ENCODE peak calls at places on chromosomes 5 and 9, in six cellular contexts. S is cardiac muscle cell, C is K562, H is endodermal cell, L is right atrium auricular region, W is sigmoid colon. Z is an unnamed sample. For H3K36me3 and H3K27me3, the result is how much of the 10 kb centered on the place peaks cover.

GRCh38 chr5:126490167-126490937 is 67.1 kb downstream of the GRAMD2B start:
- DNase-seq in S (no peak), C (no peak), H (peak), L (no peak), W (peak), Z (peak)

GRCh38 chr5:76983468-76983867 is 30.6 kb downstream of the CRHBP start:
- DNase-seq in S (no peak), C (no peak), H (no peak), L (no peak), W (no peak), Z (no peak)

GRCh38 chr9:133184971-133185370 is 21.3 kb upstream of the GBGT1 start:
- DNase-seq in S (peak), C (peak), H (no peak), L (no peak), W (peak), Z (peak)

GRCh38 chr5:122756263-122756911 is 18.5 kb upstream of the SNX2 start:
- DNase-seq in S (no peak), C (no peak), H (no peak), L (no peak), W (no peak), Z (no peak)

GRCh38 chr9:130117816-130118632 is 54.2 kb upstream of the NCS1 start:
- DNase-seq in S (no peak), C (no peak), H (no peak), L (peak), W (peak), Z (peak)

GRCh38 chr9:81636280-81636653 is 53.1 kb downstream of the TLE1 start:
- DNase-seq in S (no peak), C (no peak), H (no peak), L (no peak), W (no peak), Z (no peak)

GRCh38 chr5:161093105-161093504 is 241.1 kb upstream of the ATP10B start:
- DNase-seq in S (no peak), C (no peak), H (peak), L (no peak), W (no peak), Z (no peak)

GRCh38 chr9:37582548-37583157 is 6.5 kb upstream of the FBXO10 start:
- DNase-seq in S (peak), C (peak), H (no peak), L (no peak), W (no peak), Z (no peak)

GRCh38 chr5:73692166-73692640 is 66.2 kb downstream of the ARHGEF28 start:
- DNase-seq in S (no peak), C (no peak), H (no peak), L (no peak), W (no peak), Z (no peak)

GRCh38 chr5:110625376-110625999 is 101.0 kb downstream of the TMEM232 start:
- DNase-seq in S (peak), C (no peak), H (no peak), L (no peak), W (no peak), Z (peak)

GRCh38 chr5:16668194-16668593 is 51.4 kb upstream of the RETREG1 start:
- DNase-seq in S (no peak), C (no peak), H (no peak), L (no peak), W (no peak), Z (no peak)

DNA sequence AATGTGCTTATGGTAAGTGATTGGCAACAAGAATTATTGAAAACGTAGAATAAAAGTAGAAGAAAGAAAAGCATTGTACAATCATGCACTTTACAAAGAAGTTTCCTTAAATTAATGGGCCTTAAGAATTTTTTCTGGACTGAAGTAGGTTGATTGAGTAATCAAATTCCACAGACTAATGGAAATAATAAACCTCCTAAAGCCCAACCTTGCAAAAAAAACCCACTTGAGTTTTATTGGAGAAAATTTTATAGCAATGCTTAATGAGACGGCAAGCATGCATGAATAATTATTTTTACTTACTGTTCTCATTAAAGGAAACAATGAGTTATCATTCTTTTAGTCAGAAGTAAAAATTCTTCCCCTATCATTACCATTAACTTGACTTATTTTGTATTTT is 676.1 kb upstream of the C9orf72 start:
- DNase-seq in S (no peak), C (no peak), H (no peak), L (no peak), W (no peak), Z (no peak)
- H3K4me3 ChIP-seq in S (no peak), C (no peak), H (no peak), L (no peak), W (no peak), Z (no peak)

GRCh38 chr5:149251546-149251945 is 20.1 kb upstream of the AFAP1L1 start:
- DNase-seq in S (no peak), C (no peak), H (no peak), L (no peak), W (no peak), Z (no peak)
- H3K36me3 ChIP-seq in S (under half), C (under half), H (under half), L (half or more), W (under half), Z (under half)

DNA sequence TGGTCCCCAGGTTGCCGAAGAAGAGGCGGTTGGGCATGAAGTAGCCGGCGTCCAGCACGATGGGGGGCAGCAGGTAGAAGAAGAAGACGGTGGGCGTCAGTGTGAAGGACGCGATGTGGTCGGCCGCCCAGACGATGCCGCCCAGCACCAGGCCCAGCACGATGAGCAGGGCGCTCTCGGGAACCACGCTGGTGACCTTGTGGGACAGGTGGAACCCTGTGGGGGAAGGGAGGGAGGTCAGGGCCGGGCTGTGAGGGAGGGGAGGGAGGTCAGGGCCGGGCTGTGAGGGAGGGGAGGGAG is 32.4 kb downstream of the SLC9A3 start:
- DNase-seq in S (no peak), C (no peak), H (no peak), L (no peak), W (no peak), Z (no peak)
- H3K27me3 ChIP-seq in S (under half), C (under half), H (under half), L (under half), W (under half), Z (under half)

DNA sequence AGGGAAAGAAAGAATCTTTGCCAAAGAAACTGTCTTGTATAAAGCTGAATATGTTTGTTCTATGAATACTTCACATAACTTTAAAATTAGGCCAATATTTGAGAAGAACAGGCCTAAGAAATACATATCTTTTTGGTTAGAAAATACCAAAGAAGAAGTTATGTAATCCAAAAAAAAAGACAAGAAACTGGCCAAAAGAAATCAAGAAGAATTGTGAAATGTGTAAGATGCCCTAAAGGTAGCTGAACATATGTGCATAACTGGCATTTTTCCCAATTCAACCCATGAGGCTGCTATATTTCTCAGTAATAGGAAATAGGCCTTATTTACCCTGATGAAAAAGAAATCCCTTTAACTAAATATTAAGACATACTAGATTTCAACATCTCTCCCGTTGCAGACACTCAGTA is 290.0 kb downstream of the CETN3 start:
- DNase-seq in S (no peak), C (no peak), H (no peak), L (no peak), W (no peak), Z (no peak)
- H3K4me3 ChIP-seq in S (no peak), C (no peak), H (no peak), L (no peak), W (no peak), Z (no peak)

DNA sequence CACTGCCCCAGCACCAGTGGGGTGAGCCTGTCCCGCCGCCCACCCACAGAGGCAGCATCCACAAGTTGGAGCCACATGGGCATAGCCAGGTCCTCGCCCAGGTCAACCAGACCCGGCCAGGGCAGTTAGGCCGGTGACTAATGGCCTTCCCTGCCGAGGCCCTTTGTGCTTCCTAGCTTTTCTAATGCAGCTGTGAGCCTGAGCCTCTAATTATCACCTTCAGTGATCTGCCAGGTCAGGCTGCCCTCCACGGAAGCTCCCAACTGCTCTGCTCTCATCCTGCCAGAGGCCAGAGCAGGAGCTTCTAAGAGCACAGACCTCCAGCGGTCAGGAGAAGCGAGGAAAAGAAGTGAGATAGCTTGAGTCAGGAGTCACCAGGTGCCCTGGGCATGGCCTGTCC is 87.1 kb upstream of the PPP1R26 start:
- DNase-seq in S (no peak), C (no peak), H (peak), L (no peak), W (no peak), Z (no peak)
- H3K36me3 ChIP-seq in S (under half), C (under half), H (under half), L (under half), W (under half), Z (under half)

GRCh38 chr9:123998278-123998925 is 13.2 kb upstream of the LHX2 start:
- DNase-seq in S (no peak), C (no peak), H (no peak), L (no peak), W (no peak), Z (peak)

GRCh38 chr9:123996731-123997421 is 14.7 kb upstream of the LHX2 start:
- DNase-seq in S (no peak), C (no peak), H (peak), L (no peak), W (no peak), Z (peak)

GRCh38 chr9:123999668-124000067 is 11.9 kb upstream of the LHX2 start:
- DNase-seq in S (no peak), C (no peak), H (peak), L (no peak), W (no peak), Z (peak)

GRCh38 chr9:123998970-123999621 is 12.5 kb upstream of the LHX2 start:
- DNase-seq in S (no peak), C (no peak), H (peak), L (no peak), W (no peak), Z (peak)

DNA sequence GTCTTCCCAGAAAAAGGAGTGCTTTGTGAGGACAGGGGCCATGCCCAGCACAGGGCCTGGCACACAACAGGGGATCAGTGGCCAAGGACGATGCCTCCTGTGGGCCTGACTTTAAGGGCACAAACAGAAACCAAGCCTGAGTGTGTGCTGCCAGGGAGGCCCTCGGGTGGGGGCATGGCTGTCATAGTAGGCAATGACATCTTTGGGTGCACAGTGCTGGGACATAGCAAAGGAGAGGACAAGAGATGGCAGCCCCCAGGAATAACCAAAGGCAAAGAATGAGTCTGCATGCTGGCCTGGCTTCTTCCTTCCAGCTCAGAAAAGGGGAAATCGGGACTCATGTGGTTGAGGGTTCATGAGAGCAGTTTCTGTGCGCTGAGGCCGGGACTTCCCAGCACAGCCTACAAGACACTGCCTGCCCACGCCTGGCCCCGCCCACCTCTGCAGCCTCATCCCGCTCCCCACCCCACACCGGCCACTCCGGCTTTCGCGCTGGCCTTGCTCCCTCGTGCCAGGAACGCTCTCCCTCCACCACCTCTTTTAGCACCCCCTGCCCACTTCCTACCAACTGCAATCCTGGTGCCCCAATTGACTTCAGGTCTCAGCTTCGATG is 13.8 kb upstream of the LHX2 start:
- DNase-seq in S (no peak), C (no peak), H (peak), L (no peak), W (no peak), Z (peak)
- H3K27me3 ChIP-seq in S (half or more), C (half or more), H (half or more), L (half or more), W (half or more), Z (half or more)

DNA sequence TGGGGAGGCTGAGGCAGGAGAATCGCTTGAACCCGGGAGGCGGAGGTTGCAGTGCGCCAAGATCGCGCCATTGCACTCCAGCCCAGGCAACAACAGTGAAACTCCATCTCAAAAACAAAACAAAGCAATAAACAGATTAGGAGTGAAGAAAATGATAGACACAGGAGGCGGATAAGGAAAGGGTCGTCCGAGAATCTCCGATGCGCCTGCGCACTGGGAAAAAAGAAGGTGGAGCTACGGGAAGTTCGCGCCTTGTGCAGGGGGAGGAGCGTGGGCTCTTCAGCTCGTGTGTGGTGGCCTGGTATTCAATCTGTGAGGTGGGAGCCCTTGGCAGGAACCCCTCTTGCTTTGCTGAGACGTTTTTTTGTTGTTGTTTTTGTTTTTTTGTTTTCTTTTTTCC is 47.3 kb downstream of the GNA14 start:
- DNase-seq in S (no peak), C (peak), H (no peak), L (no peak), W (no peak), Z (no peak)
- H3K4me3 ChIP-seq in S (no peak), C (no peak), H (no peak), L (no peak), W (no peak), Z (no peak)

GRCh38 chr5:6725448-6725847 is 12.2 kb downstream of the TENT4A start:
- DNase-seq in S (no peak), C (no peak), H (no peak), L (no peak), W (no peak), Z (no peak)

GRCh38 chr5:6726006-6726405 is 12.8 kb downstream of the TENT4A start:
- DNase-seq in S (no peak), C (no peak), H (no peak), L (no peak), W (no peak), Z (no peak)

GRCh38 chr5:6723901-6724300 is 10.7 kb downstream of the TENT4A start:
- DNase-seq in S (no peak), C (no peak), H (no peak), L (no peak), W (no peak), Z (no peak)

GRCh38 chr5:6723122-6723885 is 10.1 kb downstream of the TENT4A start:
- DNase-seq in S (no peak), C (no peak), H (no peak), L (no peak), W (no peak), Z (no peak)

GRCh38 chr5:6724321-6724929 is 11.2 kb downstream of the TENT4A start:
- DNase-seq in S (no peak), C (no peak), H (no peak), L (no peak), W (no peak), Z (no peak)
- H3K36me3 ChIP-seq in S (under half), C (half or more), H (under half), L (under half), W (under half), Z (under half)